ENCODE peak calls at places on chromosome 18, in four cellular contexts. One of them, this sample, is unnamed.
A peak's percentile ranks its signal among the peaks of the same experiment; 100 is the strongest.

GRCh38 chr18:25239636-25240468 is 112.1 kb downstream of the ZNF521 start:
- DNase-seq in Daoy: no peak
- DNase-seq in mesendoderm: peak; percentile 95
- DNase-seq in activated effector memory CD4-positive, alpha-beta T cell treated with Interleukin-2 at 50 U/mL for 16 hours: no peak
- DNase-seq in this sample: no peak

GRCh38 chr18:26185267-26185666 is 41.0 kb upstream of the TAF4B start:
- DNase-seq in Daoy: no peak
- DNase-seq in activated effector memory CD4-positive, alpha-beta T cell treated with Interleukin-2 at 50 U/mL for 16 hours: no peak
- DNase-seq in mesendoderm: peak; percentile 75
- DNase-seq in this sample: peak; percentile 73

GRCh38 chr18:73975266-73975665 is 172.4 kb downstream of the FBXO15 start:
- DNase-seq in mesendoderm: no peak
- DNase-seq in activated effector memory CD4-positive, alpha-beta T cell treated with Interleukin-2 at 50 U/mL for 16 hours: no peak
- DNase-seq in Daoy: peak; percentile 50
- DNase-seq in this sample: no peak

GRCh38 chr18:13246591-13246990 is 28.0 kb downstream of the LDLRAD4 start:
- DNase-seq in activated effector memory CD4-positive, alpha-beta T cell treated with Interleukin-2 at 50 U/mL for 16 hours: no peak
- DNase-seq in mesendoderm: no peak
- DNase-seq in Daoy: no peak
- DNase-seq in this sample: no peak

GRCh38 chr18:30328839-30329238 is 713.7 kb downstream of the DSC3 start:
- DNase-seq in Daoy: no peak
- DNase-seq in activated effector memory CD4-positive, alpha-beta T cell treated with Interleukin-2 at 50 U/mL for 16 hours: no peak
- DNase-seq in mesendoderm: peak; percentile 17
- DNase-seq in this sample: no peak

GRCh38 chr18:12534820-12535219 is 123.1 kb downstream of the SPIRE1 start:
- DNase-seq in Daoy: no peak
- DNase-seq in activated effector memory CD4-positive, alpha-beta T cell treated with Interleukin-2 at 50 U/mL for 16 hours: no peak
- DNase-seq in mesendoderm: no peak
- DNase-seq in this sample: no peak

GRCh38 chr18:63775166-63775730 is at the start of gene SERPINB7:
- DNase-seq in mesendoderm: no peak
- DNase-seq in activated effector memory CD4-positive, alpha-beta T cell treated with Interleukin-2 at 50 U/mL for 16 hours: no peak
- DNase-seq in Daoy: peak; percentile 38
- DNase-seq in this sample: no peak

GRCh38 chr18:80161781-80162417 is 52.8 kb downstream of the ADNP2 start:
- DNase-seq in activated effector memory CD4-positive, alpha-beta T cell treated with Interleukin-2 at 50 U/mL for 16 hours: no peak
- DNase-seq in mesendoderm: no peak
- DNase-seq in Daoy: no peak
- DNase-seq in this sample: no peak

GRCh38 chr18:48336332-48336731 is 72.9 kb downstream of the ZBTB7C start:
- DNase-seq in Daoy: no peak
- DNase-seq in activated effector memory CD4-positive, alpha-beta T cell treated with Interleukin-2 at 50 U/mL for 16 hours: no peak
- DNase-seq in mesendoderm: peak; percentile 47
- DNase-seq in this sample: no peak

GRCh38 chr18:3111523-3112240 is 98.7 kb upstream of the LPIN2 start:
- DNase-seq in Daoy: no peak
- DNase-seq in mesendoderm: no peak
- DNase-seq in activated effector memory CD4-positive, alpha-beta T cell treated with Interleukin-2 at 50 U/mL for 16 hours: no peak
- DNase-seq in this sample: no peak

GRCh38 chr18:2914185-2914584 is 67.4 kb downstream of the EMILIN2 start:
- DNase-seq in Daoy: no peak
- DNase-seq in mesendoderm: no peak
- DNase-seq in activated effector memory CD4-positive, alpha-beta T cell treated with Interleukin-2 at 50 U/mL for 16 hours: no peak
- DNase-seq in this sample: no peak

GRCh38 chr18:57543560-57543959 is 42.9 kb downstream of the FECH start:
- DNase-seq in activated effector memory CD4-positive, alpha-beta T cell treated with Interleukin-2 at 50 U/mL for 16 hours: no peak
- DNase-seq in Daoy: no peak
- DNase-seq in mesendoderm: no peak
- DNase-seq in this sample: no peak

GRCh38 chr18:23964282-23965238 is 50.0 kb upstream of the TTC39C start:
- DNase-seq in activated effector memory CD4-positive, alpha-beta T cell treated with Interleukin-2 at 50 U/mL for 16 hours: peak; percentile 44
- DNase-seq in Daoy: no peak
- DNase-seq in mesendoderm: peak; percentile 27
- DNase-seq in this sample: peak; percentile 58

GRCh38 chr18:55396979-55397378 is 191.0 kb downstream of the TCF4 start:
- DNase-seq in mesendoderm: no peak
- DNase-seq in Daoy: no peak
- DNase-seq in activated effector memory CD4-positive, alpha-beta T cell treated with Interleukin-2 at 50 U/mL for 16 hours: no peak
- DNase-seq in this sample: no peak

GRCh38 chr18:10370716-10371115 is 83.7 kb upstream of the APCDD1 start:
- DNase-seq in mesendoderm: peak; percentile 28
- DNase-seq in activated effector memory CD4-positive, alpha-beta T cell treated with Interleukin-2 at 50 U/mL for 16 hours: no peak
- DNase-seq in Daoy: no peak
- DNase-seq in this sample: no peak

GRCh38 chr18:29154758-29155725 is 978.1 kb upstream of the CDH2 start:
- DNase-seq in mesendoderm: no peak
- DNase-seq in activated effector memory CD4-positive, alpha-beta T cell treated with Interleukin-2 at 50 U/mL for 16 hours: no peak
- DNase-seq in Daoy: peak; percentile 73
- DNase-seq in this sample: no peak

GRCh38 chr18:78542204-78542603 is 437.4 kb upstream of the SALL3 start:
- DNase-seq in mesendoderm: peak; percentile 26
- DNase-seq in activated effector memory CD4-positive, alpha-beta T cell treated with Interleukin-2 at 50 U/mL for 16 hours: no peak
- DNase-seq in Daoy: peak; percentile 84
- DNase-seq in this sample: no peak

GRCh38 chr18:22347624-22348511 is 69.8 kb downstream of the CTAGE1 start:
- DNase-seq in Daoy: peak; percentile 33
- DNase-seq in mesendoderm: peak; percentile 40
- DNase-seq in activated effector memory CD4-positive, alpha-beta T cell treated with Interleukin-2 at 50 U/mL for 16 hours: no peak
- DNase-seq in this sample: no peak

GRCh38 chr18:41075212-41075611 is 879.8 kb upstream of the PIK3C3 start:
- DNase-seq in activated effector memory CD4-positive, alpha-beta T cell treated with Interleukin-2 at 50 U/mL for 16 hours: no peak
- DNase-seq in Daoy: no peak
- DNase-seq in mesendoderm: peak; percentile 53
- DNase-seq in this sample: no peak

GRCh38 chr18:77749189-77749588 is 499.5 kb downstream of the GALR1 start:
- DNase-seq in activated effector memory CD4-positive, alpha-beta T cell treated with Interleukin-2 at 50 U/mL for 16 hours: no peak
- DNase-seq in mesendoderm: peak; percentile 34
- DNase-seq in Daoy: peak; percentile 44
- DNase-seq in this sample: peak; percentile 62

GRCh38 chr18:60691061-60691460 is 318.5 kb upstream of the MC4R start:
- DNase-seq in Daoy: no peak
- DNase-seq in activated effector memory CD4-positive, alpha-beta T cell treated with Interleukin-2 at 50 U/mL for 16 hours: no peak
- DNase-seq in mesendoderm: peak; percentile 76
- DNase-seq in this sample: no peak

GRCh38 chr18:77765468-77765867 is 515.8 kb downstream of the GALR1 start:
- DNase-seq in mesendoderm: peak; percentile 56
- DNase-seq in Daoy: peak; percentile 70
- DNase-seq in activated effector memory CD4-positive, alpha-beta T cell treated with Interleukin-2 at 50 U/mL for 16 hours: no peak
- DNase-seq in this sample: peak; percentile 29

GRCh38 chr18:24273596-24273995 is 124.0 kb downstream of the OSBPL1A start:
- DNase-seq in activated effector memory CD4-positive, alpha-beta T cell treated with Interleukin-2 at 50 U/mL for 16 hours: no peak
- DNase-seq in Daoy: peak; percentile 4
- DNase-seq in mesendoderm: no peak
- DNase-seq in this sample: no peak

GRCh38 chr18:60018801-60019462 is 119.1 kb downstream of the PMAIP1 start:
- DNase-seq in Daoy: no peak
- DNase-seq in mesendoderm: no peak
- DNase-seq in activated effector memory CD4-positive, alpha-beta T cell treated with Interleukin-2 at 50 U/mL for 16 hours: no peak
- DNase-seq in this sample: no peak

GRCh38 chr18:55256568-55257289 is 297.5 kb upstream of the CCDC68 start:
- DNase-seq in activated effector memory CD4-positive, alpha-beta T cell treated with Interleukin-2 at 50 U/mL for 16 hours: no peak
- DNase-seq in Daoy: no peak
- DNase-seq in mesendoderm: no peak
- DNase-seq in this sample: no peak

This sample was measured in GM23338.